ENCODE peak calls at places on chromosomes 13 and 19, in five cellular contexts. B, O, L, I and J are unnamed samples.

GRCh38 chr13:30585748-30586262 is 31.9 kb upstream of the USPL1 start:
- DNase-seq in B (no peak), I (no peak), O (peak), L (no peak), J (no peak)

GRCh38 chr19:47786566-47786965 is 8.1 kb downstream of the SELENOW start:
- DNase-seq in I (no peak), B (no peak), O (no peak), L (no peak), J (no peak)

GRCh38 chr13:101447852-101448251 is 4.6 kb upstream of the ITGBL1 start:
- DNase-seq in L (no peak), O (no peak), I (no peak), B (no peak), J (no peak)

GRCh38 chr13:106373304-106373988 is 162.0 kb downstream of the EFNB2 start:
- DNase-seq in O (no peak), I (peak), L (no peak), B (no peak), J (no peak)

GRCh38 chr13:24683833-24684599 is 3.8 kb downstream of the ATP12A start:
- DNase-seq in I (peak), B (peak), L (peak), O (peak), J (peak)

GRCh38 chr13:109778102-109778542 is 8.3 kb downstream of the IRS2 start:
- DNase-seq in I (peak), O (no peak), B (no peak), L (no peak), J (no peak)

GRCh38 chr19:47353307-47353712 is 4.2 kb downstream of the DHX34 start:
- DNase-seq in L (no peak), B (no peak), O (no peak), I (no peak), J (no peak)

GRCh38 chr13:98930014-98930625 is 47.7 kb downstream of the DOCK9 start:
- DNase-seq in L (no peak), O (no peak), B (no peak), I (no peak), J (no peak)

GRCh38 chr19:33029746-33030303 is 34.9 kb downstream of the RHPN2 start:
- DNase-seq in I (no peak), B (no peak), L (no peak), O (no peak), J (no peak)

GRCh38 chr19:13302521-13303270 is 152.5 kb downstream of the IER2 start:
- DNase-seq in I (no peak), O (no peak), B (no peak), L (no peak), J (no peak)

GRCh38 chr13:110123041-110123809 is 183.7 kb downstream of the COL4A1 start:
- DNase-seq in B (peak), I (peak), L (no peak), O (no peak), J (no peak)

GRCh38 chr13:50334944-50335343 is 319.7 kb downstream of the KCNRG start:
- DNase-seq in I (no peak), B (no peak), L (no peak), O (no peak), J (no peak)

GRCh38 chr13:34420975-34421719 is 520.9 kb upstream of the NBEA start:
- DNase-seq in L (no peak), B (no peak), O (no peak), I (no peak), J (no peak)

GRCh38 chr19:40603071-40603718 is 2.0 kb downstream of the LTBP4 start:
- DNase-seq in I (no peak), B (no peak), O (no peak), L (no peak), J (no peak)

GRCh38 chr13:51728275-51728673 is 75.7 kb downstream of the DHRS12 start:
- DNase-seq in I (no peak), O (no peak), L (no peak), B (no peak), J (no peak)

GRCh38 chr19:9622531-9622930 is 1.5 kb upstream of the ZNF561 start:
- DNase-seq in B (peak), O (no peak), I (no peak), L (no peak), J (no peak)

GRCh38 chr13:31394491-31394890 is 194.7 kb downstream of the B3GLCT start:
- DNase-seq in I (no peak), B (no peak), O (no peak), L (no peak), J (no peak)

GRCh38 chr13:76292726-76293125 is 593.5 kb downstream of the KCTD12 start:
- DNase-seq in O (no peak), B (no peak), I (no peak), L (no peak), J (no peak)

GRCh38 chr19:19362075-19362474 is 41.4 kb downstream of the MAU2 start:
- DNase-seq in B (no peak), O (no peak), L (no peak), I (no peak), J (no peak)

GRCh38 chr19:16383584-16384161 is 59.0 kb downstream of the KLF2 start:
- DNase-seq in L (no peak), O (no peak), B (no peak), I (no peak), J (no peak)

GRCh38 chr13:46962286-46962941 is 65.6 kb upstream of the HTR2A start:
- DNase-seq in O (no peak), B (peak), L (no peak), I (no peak), J (no peak)

GRCh38 chr19:35291259-35291658 is 702 bp upstream of the MAG start:
- DNase-seq in L (no peak), B (no peak), O (no peak), I (no peak), J (no peak)

GRCh38 chr19:52946322-52947310 is 16.1 kb downstream of the ZNF816 start:
- DNase-seq in I (no peak), B (no peak), L (no peak), O (no peak), J (no peak)

GRCh38 chr19:38506723-38507550 is 73.4 kb downstream of the RYR1 start:
- DNase-seq in O (peak), B (peak), I (peak), L (peak), J (no peak)

GRCh38 chr19:1045247-1045603 is 5.3 kb downstream of the ABCA7 start:
- DNase-seq in I (no peak), B (no peak), L (peak), O (peak), J (no peak)

GRCh38 chr19:20660473-20660872 is 898 bp downstream of the ZNF626 start:
- DNase-seq in I (no peak), B (peak), L (no peak), O (no peak), J (no peak)

GRCh38 chr13:105506463-105506862 is 1029.0 kb downstream of the EFNB2 start:
- DNase-seq in I (no peak), O (no peak), L (no peak), B (no peak), J (no peak)

GRCh38 chr13:71610876-71611275 is 256.1 kb downstream of the DACH1 start:
- DNase-seq in I (peak), L (no peak), O (no peak), B (no peak), J (no peak)

GRCh38 chr19:10730932-10731331 is 13.1 kb downstream of the DNM2 start:
- DNase-seq in I (no peak), B (no peak), L (no peak), O (no peak), J (no peak)

GRCh38 chr13:100356889-100357288 is 231.7 kb downstream of the GGACT start:
- DNase-seq in I (no peak), B (no peak), O (no peak), L (no peak), J (no peak)

GRCh38 chr13:60164490-60164889 is 762 bp upstream of the DIAPH3 start:
- DNase-seq in I (no peak), B (no peak), L (no peak), O (no peak), J (no peak)

GRCh38 chr19:45468159-45468651 is 409 bp downstream of the FOSB start:
- DNase-seq in I (no peak), L (peak), B (no peak), O (no peak), J (peak)

GRCh38 chr19:824885-825284 is 2.8 kb upstream of the AZU1 start:
- DNase-seq in B (no peak), I (no peak), O (no peak), L (no peak), J (no peak)

GRCh38 chr13:72565893-72566292 is 161.5 kb downstream of the MZT1 start:
- DNase-seq in I (peak), B (peak), O (no peak), L (no peak), J (no peak)

GRCh38 chr13:44710576-44710975 is 134.4 kb upstream of the TSC22D1 start:
- DNase-seq in I (no peak), O (peak), B (peak), L (peak), J (no peak)

GRCh38 chr19:47093841-47094240 is 19.7 kb downstream of the ZC3H4 start:
- DNase-seq in L (peak), B (no peak), O (no peak), I (no peak), J (no peak)